ENCODE peak calls at places on chromosomes 3 and 15, in nine cellular contexts. W is tibial nerve, U is fibroblast of lung, Y is transverse colon, S is heart left ventricle, X is lower lobe of right lung, P is brain microvascular endothelial cell, R is hepatocyte, E is cardiac muscle cell. C is an unnamed sample.

GRCh38 chr3:73784647-73785420 is 160.1 kb upstream of the PDZRN3 start:
- DNase-seq in W (no peak), U (peak; percentile 52), Y (no peak), S (no peak), X (no peak), P (no peak), R (no peak), E (no peak), C (no peak)

GRCh38 chr15:68506071-68506470 is 72.7 kb upstream of the CORO2B start:
- DNase-seq in W (no peak), U (no peak), Y (no peak), S (peak; percentile 8), X (no peak), P (no peak), R (no peak), E (no peak), C (no peak)

GRCh38 chr3:59425942-59426341 is 376.1 kb upstream of the CFAP20DC start:
- DNase-seq in W (no peak), U (peak; percentile 20), Y (no peak), S (no peak), X (no peak), P (no peak), R (no peak), E (no peak), C (no peak)

GRCh38 chr3:171402281-171402680 is 57.9 kb downstream of the TNIK start:
- DNase-seq in W (no peak), U (no peak), Y (no peak), S (no peak), X (no peak), P (no peak), R (no peak), E (no peak), C (no peak)

GRCh38 chr15:39361497-39361896 is 219.4 kb upstream of the THBS1 start:
- DNase-seq in W (no peak), U (peak; percentile 32), Y (no peak), S (no peak), X (no peak), P (peak; percentile 28), R (no peak), E (no peak), C (no peak)

GRCh38 chr3:125261031-125261430 is 48.5 kb upstream of the SLC12A8 start:
- DNase-seq in W (no peak), U (no peak), Y (no peak), S (no peak), X (no peak), P (no peak), R (no peak), E (no peak), C (no peak)

GRCh38 chr3:134877788-134878187 is 82.7 kb downstream of the EPHB1 start:
- DNase-seq in W (no peak), U (no peak), Y (no peak), S (no peak), X (no peak), P (no peak), R (no peak), E (no peak), C (peak; percentile 53)

GRCh38 chr3:127722104-127722784 is 49.5 kb downstream of the ABTB1 start:
- DNase-seq in W (no peak), U (no peak), Y (no peak), S (no peak), X (no peak), P (no peak), R (no peak), E (no peak), C (peak; percentile 61)

GRCh38 chr15:77862651-77863104 is 214.8 kb downstream of the TBC1D2B start:
- DNase-seq in W (no peak), U (no peak), Y (no peak), S (no peak), X (peak; percentile 44), P (no peak), R (no peak), E (no peak), C (peak; percentile 72)

GRCh38 chr3:48990636-48991421 is 788 bp downstream of the P4HTM start:
- DNase-seq in W (no peak), U (peak; percentile 28), Y (peak; percentile 39), S (no peak), X (no peak), P (no peak), R (peak; percentile 52), E (peak; percentile 25), C (no peak)

GRCh38 chr3:34782876-34783275 is 856.4 kb upstream of the ARPP21 start:
- DNase-seq in W (no peak), U (no peak), Y (no peak), S (no peak), X (no peak), P (no peak), R (no peak), E (peak; percentile 6), C (no peak)

GRCh38 chr3:107064445-107065060 is 312.7 kb upstream of the CCDC54 start:
- DNase-seq in W (peak; percentile 52), U (peak; percentile 73), Y (peak; percentile 51), S (peak; percentile 70), X (no peak), P (peak; percentile 83), R (peak; percentile 85), E (peak; percentile 88), C (no peak)

GRCh38 chr15:100009372-100009771 is 276.1 kb upstream of the LYSMD4 start:
- DNase-seq in W (no peak), U (no peak), Y (no peak), S (no peak), X (no peak), P (no peak), R (no peak), E (no peak), C (no peak)

GRCh38 chr15:93495799-93496637 is 407.0 kb upstream of the RGMA start:
- DNase-seq in W (no peak), U (peak; percentile 11), Y (no peak), S (no peak), X (no peak), P (no peak), R (no peak), E (no peak), C (no peak)

GRCh38 chr3:48561045-48561736 is 2.4 kb downstream of the UCN2 start:
- DNase-seq in W (peak; percentile 30), U (peak; percentile 63), Y (peak; percentile 61), S (peak; percentile 59), X (peak; percentile 81), P (peak; percentile 42), R (peak; percentile 71), E (peak; percentile 76), C (peak; percentile 86)

GRCh38 chr15:80163897-80164296 is 11.1 kb downstream of the FAH start:
- DNase-seq in W (no peak), U (no peak), Y (no peak), S (no peak), X (no peak), P (no peak), R (no peak), E (no peak), C (no peak)

GRCh38 chr3:160564949-160565441 is 376 bp downstream of the KPNA4 start:
- DNase-seq in W (no peak), U (peak; percentile 60), Y (peak; percentile 76), S (peak; percentile 75), X (peak; percentile 84), P (peak; percentile 25), R (peak; percentile 88), E (peak; percentile 68), C (peak; percentile 95)

GRCh38 chr3:30303770-30304169 is 302.6 kb upstream of the TGFBR2 start:
- DNase-seq in W (no peak), U (no peak), Y (no peak), S (no peak), X (no peak), P (no peak), R (no peak), E (no peak), C (no peak)

GRCh38 chr3:148847351-148847750 is 17.7 kb upstream of the CPA3 start:
- DNase-seq in W (no peak), U (peak; percentile 32), Y (no peak), S (no peak), X (no peak), P (no peak), R (no peak), E (peak; percentile 19), C (no peak)

GRCh38 chr3:58152225-58153015 is 58.4 kb downstream of the DNASE1L3 start:
- DNase-seq in W (no peak), U (no peak), Y (no peak), S (no peak), X (no peak), P (no peak), R (no peak), E (no peak), C (no peak)
- H3K36me3 ChIP-seq in W (peaks cover 84% of the 10 kb centered on the region), U (peaks cover 27% of the 10 kb centered on the region), Y (no peaks in the 10 kb centered on the region), S (peaks cover 95% of the 10 kb centered on the region), X (peaks cover 91% of the 10 kb centered on the region), P (peaks cover 99% of the 10 kb centered on the region), R (peaks cover 4% of the 10 kb centered on the region), E (peaks cover 4% of the 10 kb centered on the region), C (peaks cover 76% of the 10 kb centered on the region)

DNA sequence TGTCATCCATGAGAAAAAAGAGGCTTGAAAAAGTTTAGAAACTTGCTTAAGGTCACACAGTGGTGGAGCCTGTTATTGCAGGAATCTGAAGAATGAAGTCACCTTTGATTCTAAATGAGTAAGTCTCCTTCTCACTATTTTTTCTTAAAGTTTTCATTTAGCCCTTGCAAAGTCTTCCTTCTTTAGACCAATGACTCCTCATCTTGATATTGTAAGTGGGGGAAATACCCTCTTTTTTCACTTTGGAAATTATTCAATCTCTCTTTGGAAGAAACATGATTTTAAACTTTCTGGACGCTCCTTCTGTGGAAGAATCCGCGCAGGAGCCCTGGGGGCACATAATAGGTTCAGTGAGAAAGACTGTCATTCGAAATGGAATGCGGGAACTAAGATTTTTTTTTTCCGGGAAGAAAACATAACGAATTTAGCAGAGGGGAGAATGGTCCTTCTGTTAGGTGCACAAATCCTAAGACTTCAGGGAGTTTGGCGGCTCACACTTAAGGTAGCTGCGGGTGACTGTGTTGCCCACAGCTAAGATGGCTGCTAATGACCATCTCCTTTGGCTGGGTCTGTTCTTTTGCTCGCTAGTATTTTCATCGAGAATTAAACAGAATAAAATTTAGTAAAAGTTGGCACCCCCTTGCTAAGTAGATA is 614 bp upstream of the SLMAP start:
- DNase-seq in W (no peak), U (peak; percentile 85), Y (peak; percentile 60), S (no peak), X (peak; percentile 52), P (no peak), R (peak; percentile 71), E (peak; percentile 60), C (peak; percentile 80)
- TF ChIP-seq CTCF in W (no peak), U (no peak), Y (peak; percentile 22), S (no peak), X (no peak), P (no peak), R (peak; percentile 28), E (peak; percentile 13), C (peak; percentile 11)

DNA sequence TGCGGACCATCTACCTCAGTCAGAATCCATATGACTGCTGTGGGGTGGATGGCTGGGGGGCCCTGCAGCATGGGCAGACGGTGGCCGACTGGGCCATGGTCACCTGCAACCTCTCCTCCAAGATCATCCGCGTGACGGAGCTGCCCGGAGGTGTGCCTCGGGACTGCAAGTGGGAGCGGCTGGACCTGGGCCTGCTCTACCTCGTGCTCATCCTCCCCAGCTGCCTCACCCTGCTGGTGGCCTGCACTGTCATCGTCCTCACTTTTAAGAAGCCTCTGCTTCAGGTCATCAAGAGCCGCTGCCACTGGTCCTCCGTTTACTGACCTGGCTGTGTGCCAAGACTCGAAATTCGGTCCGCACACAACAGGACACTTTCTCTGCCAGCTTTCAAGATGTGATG is 21.9 kb downstream of the NRROS start:
- DNase-seq in W (no peak), U (no peak), Y (no peak), S (no peak), X (no peak), P (no peak), R (no peak), E (no peak), C (no peak)
- H3K4me3 ChIP-seq in W (no peak overlapping the region), U (no peak overlapping the region), Y (no peak overlapping the region), S (no peak overlapping the region), X (no peak overlapping the region), P (no peak overlapping the region), R (no peak overlapping the region), E (no peak overlapping the region), C (no peak overlapping the region)

GRCh38 chr3:143585720-143586456 is 262.4 kb downstream of the SLC9A9 start:
- DNase-seq in W (no peak), U (no peak), Y (no peak), S (no peak), X (no peak), P (no peak), R (no peak), E (no peak), C (no peak)
- H3K36me3 ChIP-seq in W (no peaks in the 10 kb centered on the region), U (no peaks in the 10 kb centered on the region), Y (no peaks in the 10 kb centered on the region), S (no peaks in the 10 kb centered on the region), X (peaks cover under 1% of the 10 kb centered on the region), P (no peaks in the 10 kb centered on the region), R (no peaks in the 10 kb centered on the region), E (no peaks in the 10 kb centered on the region), C (no peaks in the 10 kb centered on the region)